ENCODE peak calls at places on chromosomes 13 and 19, in six cellular contexts. U, C, D, G, Y and Q are unnamed samples.

GRCh38 chr19:56837892-56838679 is 2.4 kb downstream of the PEG3 start:
- DNase-seq in C (no peak), G (peak; percentile 84), Y (peak; percentile 46), U (no peak), D (peak; percentile 72), Q (no peak)

GRCh38 chr19:42396248-42396541 is 6.1 kb upstream of the CNFN start:
- DNase-seq in U (no peak), C (no peak), D (no peak), G (no peak), Y (no peak), Q (no peak)

GRCh38 chr13:108463365-108463764 is 166.0 kb upstream of the MYO16 start:
- DNase-seq in Y (no peak), G (no peak), D (no peak), C (no peak), U (no peak), Q (no peak)

GRCh38 chr13:53138369-53139036 is 109.9 kb downstream of the OLFM4 start:
- DNase-seq in U (no peak), Y (no peak), C (no peak), D (no peak), G (no peak), Q (no peak)

GRCh38 chr19:18846862-18847515 is 15.2 kb downstream of the UPF1 start:
- DNase-seq in C (peak; percentile 93), U (no peak), Y (no peak), D (peak; percentile 81), G (peak; percentile 88), Q (peak; percentile 74)

GRCh38 chr19:54192972-54193371 is 1.9 kb downstream of the TSEN34 start:
- DNase-seq in D (no peak), G (no peak), Y (no peak), C (no peak), U (no peak), Q (no peak)

GRCh38 chr13:110874508-110874960 is 40.3 kb downstream of the ANKRD10 start:
- DNase-seq in C (peak; percentile 94), G (peak; percentile 93), D (peak; percentile 85), Y (peak; percentile 50), U (no peak), Q (peak; percentile 81)

GRCh38 chr19:19410553-19411550 is 5.4 kb downstream of the GATAD2A start:
- DNase-seq in Y (no peak), G (no peak), C (no peak), D (no peak), U (no peak), Q (no peak)

GRCh38 chr13:91986771-91987515 is 588.5 kb downstream of the GPC5 start:
- DNase-seq in D (no peak), G (no peak), U (no peak), Y (no peak), C (no peak), Q (no peak)

GRCh38 chr19:35846038-35846668 is 6.2 kb downstream of the NPHS1 start:
- DNase-seq in Y (no peak), D (no peak), U (no peak), C (peak; percentile 73), G (no peak), Q (no peak)

GRCh38 chr13:34162545-34162936 is 344.6 kb downstream of the RFC3 start:
- DNase-seq in Y (no peak), G (no peak), U (no peak), D (no peak), C (no peak), Q (no peak)

GRCh38 chr13:106815545-106815944 is 247.6 kb upstream of the ARGLU1 start:
- DNase-seq in C (peak; percentile 79), G (no peak), Y (no peak), D (no peak), U (no peak), Q (no peak)

GRCh38 chr13:51861728-51862300 is at the start of gene CCDC70:
- DNase-seq in U (no peak), C (no peak), D (no peak), Y (no peak), G (no peak), Q (no peak)

GRCh38 chr13:27168086-27168485 is 3.5 kb downstream of the USP12 start:
- DNase-seq in D (no peak), Y (no peak), U (no peak), C (no peak), G (no peak), Q (no peak)

GRCh38 chr13:70960841-70961443 is 852.7 kb upstream of the KLHL1 start:
- DNase-seq in C (no peak), G (no peak), D (no peak), U (no peak), Y (no peak), Q (no peak)

GRCh38 chr13:108681986-108682562 is 52.7 kb downstream of the MYO16 start:
- DNase-seq in D (no peak), C (no peak), G (no peak), U (no peak), Y (no peak), Q (no peak)

GRCh38 chr13:59435024-59435423 is 728.7 kb downstream of the DIAPH3 start:
- DNase-seq in U (no peak), Y (no peak), C (no peak), G (no peak), D (no peak), Q (no peak)

GRCh38 chr13:110559429-110559943 is 2.0 kb downstream of the RAB20 start:
- DNase-seq in U (no peak), Y (no peak), G (peak; percentile 92), C (no peak), D (peak; percentile 76), Q (no peak)

GRCh38 chr13:112056739-112057433 is 10.1 kb upstream of the SOX1 start:
- DNase-seq in G (no peak), Y (no peak), U (no peak), C (peak; percentile 69), D (no peak), Q (no peak)

GRCh38 chr13:79777504-79777903 is 296.5 kb downstream of the NDFIP2 start:
- DNase-seq in Y (no peak), U (no peak), C (no peak), G (no peak), D (no peak), Q (no peak)

GRCh38 chr13:31046711-31047279 is 114.3 kb downstream of the TEX26 start:
- DNase-seq in G (no peak), D (no peak), U (no peak), Y (no peak), C (peak; percentile 44), Q (no peak)

GRCh38 chr19:6465006-6465405 is 935 bp downstream of the CRB3 start:
- DNase-seq in C (peak; percentile 56), D (no peak), U (no peak), G (peak; percentile 71), Y (no peak), Q (no peak)

GRCh38 chr13:43263047-43263446 is 239.7 kb downstream of the DNAJC15 start:
- DNase-seq in C (peak; percentile 64), Y (no peak), D (no peak), U (no peak), G (no peak), Q (no peak)

GRCh38 chr19:38709671-38710415 is 34.4 kb downstream of the CAPN12 start:
- DNase-seq in D (no peak), U (no peak), Y (no peak), C (no peak), G (no peak), Q (no peak)

GRCh38 chr19:15213715-15214381 is 13.1 kb upstream of the NOTCH3 start:
- DNase-seq in D (no peak), Y (peak; percentile 70), U (no peak), C (no peak), G (no peak), Q (no peak)

GRCh38 chr13:27791146-27791900 is 960 bp upstream of the GSX1 start:
- DNase-seq in G (no peak), D (no peak), U (no peak), Y (no peak), C (no peak), Q (no peak)

GRCh38 chr13:21676611-21677021 is 5.7 kb downstream of the FGF9 start:
- DNase-seq in D (no peak), U (no peak), Y (no peak), G (peak; percentile 75), C (peak; percentile 90), Q (peak; percentile 67)
- TF ChIP-seq CTCF in D (no peak), U (peak; percentile 26), Y (no peak), G (no peak), C (peak; percentile 71), Q (peak; percentile 33)

GRCh38 chr19:1076046-1076386 is 9.0 kb downstream of the ARHGAP45 start:
- DNase-seq in C (no peak), Y (no peak), G (no peak), D (no peak), U (no peak), Q (no peak)

GRCh38 chr19:1073063-1073955 is 6.3 kb downstream of the ARHGAP45 start:
- DNase-seq in U (no peak), C (no peak), D (peak; percentile 29), G (no peak), Y (no peak), Q (no peak)

GRCh38 chr19:1074512-1075283 is 7.7 kb downstream of the ARHGAP45 start:
- DNase-seq in C (no peak), D (peak; percentile 90), U (no peak), Y (no peak), G (peak; percentile 97), Q (no peak)

GRCh38 chr19:1072371-1073015 is 5.5 kb downstream of the ARHGAP45 start:
- DNase-seq in C (no peak), U (no peak), D (no peak), G (no peak), Y (no peak), Q (no peak)

GRCh38 chr19:1073956-1074511 is 7.1 kb downstream of the ARHGAP45 start:
- DNase-seq in Y (no peak), G (no peak), C (no peak), D (peak; percentile 27), U (no peak), Q (no peak)
- H3K4me3 ChIP-seq in Y (no peak overlapping the region), G (peak overlapping the region; percentile 26), C (no peak overlapping the region), D (no peak overlapping the region), U (peak overlapping the region; percentile 4), Q (no peak overlapping the region)

DNA sequence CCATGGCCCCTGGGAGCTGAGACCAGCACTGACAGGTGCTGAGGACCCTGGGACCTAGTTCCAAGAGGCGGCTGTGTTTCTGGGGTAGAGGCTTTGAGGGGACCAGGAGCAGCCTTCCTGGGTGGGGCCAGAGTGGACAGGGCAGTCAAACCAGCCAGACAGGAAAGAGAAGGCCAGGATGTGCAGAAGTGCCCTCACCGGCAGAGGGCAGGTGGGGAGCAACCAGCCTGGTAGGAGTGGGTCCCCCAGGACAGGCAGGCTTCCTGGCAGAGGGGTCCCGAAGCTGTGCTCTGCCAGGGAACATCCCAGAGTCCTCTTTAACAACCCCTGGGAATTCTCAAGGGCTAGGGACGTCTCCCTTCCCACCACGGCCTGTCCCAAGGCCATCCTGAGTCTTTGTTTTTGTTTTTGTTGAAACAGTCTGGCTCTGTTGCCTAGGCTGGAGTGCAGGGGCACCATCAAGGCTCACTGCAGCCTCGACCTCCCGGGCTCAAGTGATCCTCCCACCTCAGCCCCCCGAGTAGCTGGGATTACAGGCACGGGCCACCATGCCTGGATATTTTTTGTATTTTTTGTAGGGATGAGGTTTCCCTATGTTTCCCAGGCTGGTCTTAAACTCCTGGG is 3.0 kb upstream of the HIPK4 start:
- DNase-seq in Y (no peak), C (no peak), D (no peak), U (no peak), G (peak; percentile 80), Q (peak; percentile 65)
- TF ChIP-seq CTCF in Y (no peak), C (peak; percentile 20), D (peak; percentile 14), U (no peak), G (peak; percentile 41), Q (peak; percentile 65)

GRCh38 chr19:37695144-37695899 is 24.2 kb downstream of the ZNF607 start:
- DNase-seq in C (peak; percentile 52), Y (no peak), D (no peak), U (no peak), G (no peak), Q (no peak)

GRCh38 chr19:37692956-37693660 is 26.5 kb downstream of the ZNF607 start:
- DNase-seq in U (no peak), Y (no peak), D (no peak), C (no peak), G (no peak), Q (no peak)

GRCh38 chr19:37691881-37692504 is 27.6 kb downstream of the ZNF607 start:
- DNase-seq in D (peak; percentile 75), C (peak; percentile 91), U (no peak), Y (peak; percentile 42), G (peak; percentile 90), Q (peak; percentile 87)
- H3K4me3 ChIP-seq in D (peak overlapping the region; percentile 47), C (peak overlapping the region; percentile 81), U (peak overlapping the region; percentile 25), Y (peak overlapping the region; percentile 66), G (peak overlapping the region; percentile 55), Q (peak overlapping the region; percentile 50)